ENCODE peak calls at places on chromosomes 1 and 21, in nine cellular contexts. O, Z, K, Y, U, A, X, H and F are unnamed samples.

GRCh38 chr21:36783612-36784383 is 84.9 kb downstream of the SIM2 start:
- DNase-seq in O (no peak), Z (peak), K (peak), Y (no peak), U (no peak), A (no peak), X (peak), H (no peak), F (no peak)

GRCh38 chr1:5637171-5637570 is 355.1 kb downstream of the NPHP4 start:
- DNase-seq in O (peak), Z (no peak), K (no peak), Y (peak), U (no peak), A (no peak), X (no peak), H (no peak), F (no peak)

GRCh38 chr1:1355376-1355775 is 3.0 kb downstream of the MXRA8 start:
- DNase-seq in O (peak), Z (peak), K (peak), Y (no peak), U (no peak), A (no peak), X (no peak), H (no peak), F (no peak)

GRCh38 chr1:4796161-4796998 is 142.0 kb downstream of the AJAP1 start:
- DNase-seq in O (no peak), Z (no peak), K (no peak), Y (no peak), U (no peak), A (no peak), X (no peak), H (no peak), F (no peak)

GRCh38 chr1:234083460-234083859 is 179.0 kb downstream of the SLC35F3 start:
- DNase-seq in O (no peak), Z (no peak), K (peak), Y (no peak), U (no peak), A (no peak), X (no peak), H (no peak), F (no peak)

GRCh38 chr1:237713886-237714285 is 176.8 kb downstream of the ZP4 start:
- DNase-seq in O (no peak), Z (no peak), K (no peak), Y (no peak), U (no peak), A (no peak), X (no peak), H (no peak), F (no peak)

GRCh38 chr1:101820080-101820479 is 176.6 kb downstream of the OLFM3 start:
- DNase-seq in O (no peak), Z (peak), K (peak), Y (no peak), U (no peak), A (no peak), X (no peak), H (no peak), F (no peak)

GRCh38 chr1:17717595-17717994 is 37.5 kb upstream of the ACTL8 start:
- DNase-seq in O (no peak), Z (no peak), K (no peak), Y (no peak), U (no peak), A (no peak), X (no peak), H (no peak), F (no peak)

GRCh38 chr1:3544050-3544977 is 67.0 kb downstream of the MEGF6 start:
- DNase-seq in O (no peak), Z (no peak), K (no peak), Y (no peak), U (no peak), A (no peak), X (no peak), H (no peak), F (no peak)

GRCh38 chr1:71861022-71861421 is 421.3 kb downstream of the NEGR1 start:
- DNase-seq in O (no peak), Z (no peak), K (peak), Y (no peak), U (no peak), A (no peak), X (no peak), H (no peak), F (no peak)

GRCh38 chr1:113452921-113453770 is 62.8 kb downstream of the MAGI3 start:
- DNase-seq in O (peak), Z (peak), K (peak), Y (no peak), U (no peak), A (peak), X (no peak), H (no peak), F (no peak)

GRCh38 chr1:50969611-50970507 is at the start of gene CDKN2C:
- DNase-seq in O (peak), Z (peak), K (peak), Y (peak), U (peak), A (peak), X (peak), H (peak), F (peak)
- TF ChIP-seq CTCF in O (no peak), Z (peak), K (peak), Y (no peak), U (no peak), A (no peak), X (no peak), H (no peak), F (peak)

DNA sequence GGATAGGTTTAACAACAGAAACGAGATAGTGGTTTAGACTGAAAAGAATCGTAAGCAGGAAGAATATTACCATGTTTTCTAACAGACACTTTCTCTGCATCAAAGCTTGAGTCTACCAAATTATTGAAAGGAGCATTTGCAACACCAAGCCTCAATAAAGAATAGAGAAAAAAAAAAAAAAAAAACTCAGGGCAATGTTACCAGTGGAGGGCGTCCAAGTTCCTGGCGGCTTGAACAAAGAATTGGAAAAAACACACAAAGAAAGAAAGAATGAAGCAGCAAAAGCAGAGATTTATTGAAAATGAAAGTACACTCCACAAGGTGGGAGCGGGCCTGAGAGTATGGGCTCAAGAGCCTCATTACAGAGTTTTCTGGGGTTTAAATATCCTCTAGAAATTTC is 686.5 kb upstream of the ADGRL2 start:
- DNase-seq in O (no peak), Z (no peak), K (no peak), Y (no peak), U (no peak), A (no peak), X (no peak), H (no peak), F (no peak)
- TF ChIP-seq CTCF in O (no peak), Z (peak), K (no peak), Y (no peak), U (no peak), A (no peak), X (no peak), H (no peak), F (no peak)

GRCh38 chr1:153506386-153506785 is 29.4 kb downstream of the S100A6 start:
- DNase-seq in O (no peak), Z (no peak), K (no peak), Y (no peak), U (peak), A (no peak), X (no peak), H (no peak), F (no peak)

GRCh38 chr1:153507926-153508583 is 27.7 kb downstream of the S100A6 start:
- DNase-seq in O (no peak), Z (no peak), K (no peak), Y (no peak), U (no peak), A (no peak), X (no peak), H (no peak), F (no peak)

GRCh38 chr1:153506831-153507413 is 28.9 kb downstream of the S100A6 start:
- DNase-seq in O (peak), Z (peak), K (peak), Y (peak), U (peak), A (no peak), X (peak), H (peak), F (no peak)

GRCh38 chr1:153503766-153504165 is 32.0 kb downstream of the S100A6 start:
- DNase-seq in O (no peak), Z (no peak), K (no peak), Y (no peak), U (no peak), A (no peak), X (no peak), H (no peak), F (no peak)

DNA sequence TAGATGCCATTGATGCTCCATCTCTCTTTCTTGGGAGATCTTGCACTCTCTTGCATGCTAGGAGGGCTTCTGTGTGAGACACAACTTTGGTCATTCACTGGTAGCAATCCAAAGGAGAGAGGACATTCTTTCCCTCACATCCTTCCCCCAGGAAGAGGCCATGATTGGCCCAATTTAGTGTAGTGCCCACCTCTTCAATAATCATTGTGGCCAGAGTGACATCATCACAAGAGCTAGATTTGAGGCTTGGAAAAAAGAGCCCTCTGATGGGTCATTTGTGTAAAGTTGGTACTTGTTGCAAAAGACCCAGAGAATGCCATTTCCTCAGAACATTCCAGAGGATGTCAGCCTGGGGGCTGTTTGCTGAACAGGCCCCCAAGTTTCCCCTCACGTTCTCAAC is 30.2 kb downstream of the S100A6 start:
- DNase-seq in O (no peak), Z (no peak), K (peak), Y (no peak), U (no peak), A (no peak), X (no peak), H (no peak), F (no peak)
- TF ChIP-seq CTCF in O (no peak), Z (no peak), K (no peak), Y (no peak), U (no peak), A (no peak), X (no peak), H (no peak), F (no peak)

DNA sequence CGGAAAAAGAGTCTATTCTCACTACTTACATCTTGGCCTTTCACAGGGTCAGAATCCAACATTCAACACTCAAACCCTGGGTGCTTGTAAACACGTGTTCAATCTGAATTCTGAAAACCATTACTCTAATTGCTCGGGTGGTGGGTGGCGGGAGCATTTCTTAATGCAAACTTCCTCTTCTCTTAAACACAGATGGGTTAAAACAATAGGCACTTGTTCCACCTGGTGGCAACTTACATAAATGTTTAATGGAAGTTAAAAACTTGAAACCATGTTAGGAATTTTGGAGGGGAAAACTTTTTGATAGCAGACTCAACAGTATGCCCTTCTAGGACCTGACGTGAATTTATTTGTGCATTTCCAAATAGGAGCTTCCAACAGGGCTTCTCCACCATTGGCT is 23.4 kb upstream of the TDRD10 start:
- DNase-seq in O (no peak), Z (peak), K (peak), Y (no peak), U (no peak), A (no peak), X (no peak), H (no peak), F (no peak)
- TF ChIP-seq CTCF in O (no peak), Z (peak), K (no peak), Y (no peak), U (no peak), A (no peak), X (no peak), H (no peak), F (no peak)

GRCh38 chr1:94045465-94046056 is 75.4 kb downstream of the ABCA4 start:
- DNase-seq in O (peak), Z (peak), K (peak), Y (peak), U (peak), A (peak), X (peak), H (peak), F (peak)
- TF ChIP-seq CTCF in O (no peak), Z (peak), K (peak), Y (peak), U (peak), A (peak), X (peak), H (peak), F (peak)

DNA sequence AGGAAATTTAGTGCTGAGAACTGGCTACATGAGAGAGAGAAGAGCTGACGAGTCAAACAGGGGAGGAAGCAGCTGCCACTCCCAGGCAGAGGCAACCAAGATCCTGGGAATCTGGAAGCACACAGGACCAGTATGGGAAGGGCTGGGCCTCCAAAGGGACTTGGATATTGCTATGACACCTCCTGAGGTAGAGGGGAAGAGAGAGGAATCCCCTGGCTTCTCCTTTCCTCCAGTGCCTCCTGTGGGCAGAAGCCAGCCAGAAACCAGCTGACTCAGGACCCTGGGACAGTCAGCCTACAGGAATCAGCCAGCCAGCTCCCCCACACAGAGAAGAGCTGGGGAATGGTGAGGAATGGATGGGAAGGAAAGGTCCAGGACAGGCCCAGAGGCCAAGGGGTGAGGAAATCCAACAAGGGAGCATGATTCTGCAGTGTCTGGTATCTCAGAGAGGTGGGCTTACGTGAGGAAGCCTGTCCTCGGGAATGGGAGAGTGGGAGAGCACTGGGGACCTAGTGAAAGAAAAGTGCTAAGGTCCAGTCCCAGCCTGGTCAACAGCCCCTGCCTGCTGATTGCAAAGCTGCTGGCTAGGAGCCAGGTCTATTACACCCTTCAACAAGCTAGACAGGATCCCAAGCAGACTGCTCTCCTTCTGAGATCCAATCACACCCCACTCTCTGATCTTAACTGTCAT is 43.5 kb downstream of the NAV1 start:
- DNase-seq in O (peak), Z (peak), K (peak), Y (peak), U (no peak), A (no peak), X (no peak), H (no peak), F (no peak)
- TF ChIP-seq CTCF in O (no peak), Z (no peak), K (no peak), Y (no peak), U (no peak), A (no peak), X (no peak), H (no peak), F (no peak)